ENCODE peak calls at places on chromosome 20, in ten cellular contexts. P is mammary epithelial cell, E is nephron progenitor cell, W is astrocyte of the spinal cord, L is A549, B is body of pancreas, U is HFFc6, J is GM10248, T is AG04449, A is lower lobe of right lung. S is an unnamed sample.

GRCh38 chr20:63693975-63694595 is 2.4 kb upstream of the TNFRSF6B start:
- DNase-seq in P (no peak), E (no peak), W (no peak), L (no peak), B (no peak), U (no peak), J (no peak), T (no peak), A (no peak), S (no peak)

GRCh38 chr20:25360631-25361286 is 29.9 kb downstream of the ABHD12 start:
- DNase-seq in P (no peak), E (no peak), W (peak), L (no peak), B (no peak), U (no peak), J (no peak), T (peak), A (no peak), S (no peak)

GRCh38 chr20:2228926-2229325 is 66.9 kb upstream of the TGM3 start:
- DNase-seq in P (no peak), E (no peak), W (no peak), L (no peak), B (no peak), U (no peak), J (no peak), T (no peak), A (no peak), S (no peak)

GRCh38 chr20:62028384-62028783 is 37.3 kb downstream of the TAF4 start:
- DNase-seq in P (no peak), E (no peak), W (no peak), L (no peak), B (no peak), U (no peak), J (no peak), T (no peak), A (no peak), S (no peak)

GRCh38 chr20:15138548-15139126 is 801.2 kb upstream of the FLRT3 start:
- DNase-seq in P (no peak), E (no peak), W (no peak), L (no peak), B (no peak), U (no peak), J (no peak), T (no peak), A (no peak), S (no peak)

GRCh38 chr20:10023911-10024310 is 10.9 kb upstream of the ANKEF1 start:
- DNase-seq in P (no peak), E (no peak), W (no peak), L (no peak), B (no peak), U (no peak), J (no peak), T (no peak), A (no peak), S (no peak)

GRCh38 chr20:8223096-8223870 is 91.2 kb downstream of the PLCB1 start:
- DNase-seq in P (no peak), E (no peak), W (peak), L (no peak), B (no peak), U (peak), J (no peak), T (peak), A (no peak), S (peak)

GRCh38 chr20:62161347-62161746 is 17.8 kb downstream of the SS18L1 start:
- DNase-seq in P (peak), E (no peak), W (peak), L (no peak), B (no peak), U (no peak), J (no peak), T (no peak), A (no peak), S (peak)

GRCh38 chr20:41854765-41855164 is 236.6 kb upstream of the CHD6 start:
- DNase-seq in P (peak), E (no peak), W (peak), L (no peak), B (no peak), U (peak), J (no peak), T (no peak), A (no peak), S (peak)

GRCh38 chr20:63658749-63659187 is 656 bp downstream of the RTEL1 start:
- DNase-seq in P (no peak), E (peak), W (no peak), L (no peak), B (no peak), U (peak), J (no peak), T (no peak), A (peak), S (no peak)

GRCh38 chr20:17748279-17748678 is 48.5 kb downstream of the BANF2 start:
- DNase-seq in P (no peak), E (no peak), W (no peak), L (no peak), B (no peak), U (no peak), J (no peak), T (no peak), A (no peak), S (no peak)

GRCh38 chr20:62728028-62728780 is 19.6 kb downstream of the NTSR1 start:
- DNase-seq in P (no peak), E (peak), W (no peak), L (no peak), B (no peak), U (no peak), J (no peak), T (no peak), A (peak), S (no peak)

GRCh38 chr20:5674176-5674660 is 76.0 kb upstream of the SHLD1 start:
- DNase-seq in P (peak), E (no peak), W (peak), L (no peak), B (no peak), U (no peak), J (peak), T (no peak), A (no peak), S (peak)

GRCh38 chr20:52226370-52226769 is 34.8 kb upstream of the ZFP64 start:
- DNase-seq in P (no peak), E (no peak), W (no peak), L (no peak), B (no peak), U (no peak), J (no peak), T (no peak), A (no peak), S (no peak)

GRCh38 chr20:63539092-63539430 is 1.9 kb upstream of the PTK6 start:
- DNase-seq in P (no peak), E (no peak), W (no peak), L (no peak), B (no peak), U (no peak), J (no peak), T (no peak), A (no peak), S (no peak)

GRCh38 chr20:57398231-57398821 is 7.1 kb downstream of the RBM38 start:
- DNase-seq in P (no peak), E (no peak), W (no peak), L (no peak), B (no peak), U (no peak), J (peak), T (no peak), A (peak), S (no peak)

GRCh38 chr20:46118481-46119020 is 437 bp downstream of the CD40 start:
- DNase-seq in P (no peak), E (peak), W (no peak), L (no peak), B (peak), U (no peak), J (peak), T (no peak), A (peak), S (no peak)

GRCh38 chr20:4821590-4821989 is 99.9 kb downstream of the PRND start:
- DNase-seq in P (no peak), E (no peak), W (no peak), L (no peak), B (no peak), U (no peak), J (no peak), T (no peak), A (no peak), S (no peak)

GRCh38 chr20:33290852-33291251 is 7.8 kb downstream of the BPIFB1 start:
- DNase-seq in P (no peak), E (no peak), W (no peak), L (no peak), B (no peak), U (no peak), J (no peak), T (no peak), A (no peak), S (no peak)

GRCh38 chr20:53873249-53873642 is 197.1 kb downstream of the BCAS1 start:
- DNase-seq in P (no peak), E (no peak), W (no peak), L (no peak), B (no peak), U (no peak), J (no peak), T (no peak), A (no peak), S (no peak)

GRCh38 chr20:63945031-63945658 is 11.1 kb downstream of the UCKL1 start:
- DNase-seq in P (no peak), E (no peak), W (no peak), L (no peak), B (peak), U (no peak), J (no peak), T (no peak), A (no peak), S (no peak)

GRCh38 chr20:15582146-15582776 is 991.0 kb downstream of the KIF16B start:
- DNase-seq in P (peak), E (no peak), W (peak), L (no peak), B (no peak), U (no peak), J (no peak), T (no peak), A (no peak), S (no peak)

GRCh38 chr20:51481311-51481997 is 61.1 kb downstream of the NFATC2 start:
- DNase-seq in P (no peak), E (no peak), W (no peak), L (no peak), B (no peak), U (no peak), J (peak), T (no peak), A (no peak), S (peak)

GRCh38 chr20:44800398-44801046 is 9.8 kb downstream of the RIMS4 start:
- DNase-seq in P (no peak), E (peak), W (no peak), L (no peak), B (no peak), U (no peak), J (no peak), T (no peak), A (no peak), S (no peak)

GRCh38 chr20:63744574-63745423 is 5.2 kb downstream of the SLC2A4RG start:
- DNase-seq in P (no peak), E (no peak), W (no peak), L (no peak), B (no peak), U (no peak), J (peak), T (no peak), A (no peak), S (no peak)

GRCh38 chr20:24935786-24936525 is 13.1 kb upstream of the CST7 start:
- DNase-seq in P (no peak), E (no peak), W (no peak), L (no peak), B (no peak), U (no peak), J (no peak), T (no peak), A (peak), S (no peak)

GRCh38 chr20:50915424-50915823 is 15.8 kb downstream of the ADNP start:
- DNase-seq in P (peak), E (no peak), W (no peak), L (no peak), B (no peak), U (peak), J (no peak), T (no peak), A (no peak), S (peak)

GRCh38 chr20:45735988-45736387 is 13.8 kb downstream of the SPINT4 start:
- DNase-seq in P (no peak), E (no peak), W (no peak), L (no peak), B (no peak), U (no peak), J (no peak), T (no peak), A (no peak), S (no peak)

GRCh38 chr20:12695937-12696336 is 312.8 kb upstream of the SPTLC3 start:
- DNase-seq in P (no peak), E (no peak), W (no peak), L (no peak), B (no peak), U (no peak), J (no peak), T (no peak), A (no peak), S (no peak)

GRCh38 chr20:8646026-8646425 is 422.9 kb upstream of the PLCB4 start:
- DNase-seq in P (peak), E (no peak), W (peak), L (no peak), B (no peak), U (peak), J (no peak), T (peak), A (no peak), S (peak)

GRCh38 chr20:23228912-23229311 is 121.7 kb upstream of the NXT1 start:
- DNase-seq in P (peak), E (no peak), W (peak), L (no peak), B (no peak), U (no peak), J (no peak), T (peak), A (no peak), S (no peak)

GRCh38 chr20:10469599-10469998 is 34.5 kb downstream of the SLX4IP start:
- DNase-seq in P (peak), E (peak), W (peak), L (peak), B (peak), U (peak), J (peak), T (peak), A (no peak), S (peak)

GRCh38 chr20:49346682-49347081 is 68.8 kb upstream of the ZNFX1 start:
- DNase-seq in P (no peak), E (no peak), W (no peak), L (no peak), B (no peak), U (no peak), J (no peak), T (no peak), A (no peak), S (no peak)

GRCh38 chr20:49348563-49348962 is 70.7 kb upstream of the ZNFX1 start:
- DNase-seq in P (no peak), E (no peak), W (no peak), L (no peak), B (no peak), U (no peak), J (no peak), T (no peak), A (no peak), S (no peak)

GRCh38 chr20:49349078-49349477 is 71.2 kb upstream of the ZNFX1 start:
- DNase-seq in P (no peak), E (no peak), W (no peak), L (no peak), B (no peak), U (no peak), J (no peak), T (no peak), A (no peak), S (no peak)

GRCh38 chr20:49345538-49345937 is 67.7 kb upstream of the ZNFX1 start:
- DNase-seq in P (peak), E (no peak), W (peak), L (no peak), B (peak), U (peak), J (no peak), T (no peak), A (no peak), S (no peak)

GRCh38 chr20:49347156-49347555 is 69.3 kb upstream of the ZNFX1 start:
- DNase-seq in P (no peak), E (no peak), W (no peak), L (no peak), B (no peak), U (no peak), J (no peak), T (no peak), A (no peak), S (no peak)
- TF ChIP-seq CTCF in P (no peak), E (no peak), W (no peak), L (no peak), B (no peak), U (no peak), J (no peak), T (no peak), A (no peak), S (no peak)

DNA sequence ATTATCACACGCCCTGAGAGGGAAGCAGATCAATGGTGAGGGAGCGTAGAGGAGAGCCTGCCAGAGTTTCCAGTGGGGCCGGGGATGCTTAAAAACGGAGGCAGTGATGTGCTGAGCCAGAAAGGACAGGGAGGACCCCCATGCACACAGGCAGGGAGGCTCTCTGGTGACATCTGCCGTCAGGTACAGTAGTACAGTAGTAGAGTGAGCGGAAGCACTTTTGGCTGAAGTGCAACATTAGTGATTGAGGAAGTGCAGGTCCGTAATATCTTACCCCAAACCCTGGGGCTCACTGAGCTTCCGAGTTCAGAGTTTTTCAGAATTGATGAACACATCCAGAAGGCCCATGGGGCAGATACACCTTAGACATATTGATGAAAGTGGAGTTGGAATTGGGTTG is 42.1 kb downstream of the GFRA4 start:
- DNase-seq in P (no peak), E (peak), W (no peak), L (no peak), B (no peak), U (no peak), J (no peak), T (no peak), A (no peak), S (no peak)
- TF ChIP-seq CTCF in P (no peak), E (peak), W (no peak), L (no peak), B (no peak), U (no peak), J (no peak), T (no peak), A (no peak), S (no peak)

DNA sequence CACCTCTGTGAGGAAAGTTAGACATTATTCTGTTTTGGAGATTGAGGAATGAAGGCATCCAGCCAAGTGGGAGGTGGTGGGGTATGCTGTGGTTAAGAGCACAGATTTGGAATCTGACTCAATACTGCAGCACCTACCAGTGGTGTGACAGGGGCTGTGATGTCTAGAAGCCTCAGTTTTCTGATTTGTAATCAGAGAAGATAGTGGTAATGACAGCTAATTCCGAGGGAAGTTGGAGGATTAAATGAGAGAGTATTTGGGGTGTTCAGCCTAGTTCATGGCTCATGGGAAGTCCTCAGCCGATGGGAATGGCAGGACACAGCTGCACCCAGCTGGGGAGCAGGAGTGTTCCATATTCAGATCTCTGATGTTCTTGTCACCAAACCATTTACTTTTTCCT is 9.2 kb downstream of the SLC9A8 start:
- DNase-seq in P (peak), E (no peak), W (peak), L (no peak), B (no peak), U (peak), J (no peak), T (no peak), A (no peak), S (no peak)
- TF ChIP-seq CTCF in P (no peak), E (no peak), W (peak), L (no peak), B (no peak), U (no peak), J (peak), T (peak), A (no peak), S (no peak)

DNA sequence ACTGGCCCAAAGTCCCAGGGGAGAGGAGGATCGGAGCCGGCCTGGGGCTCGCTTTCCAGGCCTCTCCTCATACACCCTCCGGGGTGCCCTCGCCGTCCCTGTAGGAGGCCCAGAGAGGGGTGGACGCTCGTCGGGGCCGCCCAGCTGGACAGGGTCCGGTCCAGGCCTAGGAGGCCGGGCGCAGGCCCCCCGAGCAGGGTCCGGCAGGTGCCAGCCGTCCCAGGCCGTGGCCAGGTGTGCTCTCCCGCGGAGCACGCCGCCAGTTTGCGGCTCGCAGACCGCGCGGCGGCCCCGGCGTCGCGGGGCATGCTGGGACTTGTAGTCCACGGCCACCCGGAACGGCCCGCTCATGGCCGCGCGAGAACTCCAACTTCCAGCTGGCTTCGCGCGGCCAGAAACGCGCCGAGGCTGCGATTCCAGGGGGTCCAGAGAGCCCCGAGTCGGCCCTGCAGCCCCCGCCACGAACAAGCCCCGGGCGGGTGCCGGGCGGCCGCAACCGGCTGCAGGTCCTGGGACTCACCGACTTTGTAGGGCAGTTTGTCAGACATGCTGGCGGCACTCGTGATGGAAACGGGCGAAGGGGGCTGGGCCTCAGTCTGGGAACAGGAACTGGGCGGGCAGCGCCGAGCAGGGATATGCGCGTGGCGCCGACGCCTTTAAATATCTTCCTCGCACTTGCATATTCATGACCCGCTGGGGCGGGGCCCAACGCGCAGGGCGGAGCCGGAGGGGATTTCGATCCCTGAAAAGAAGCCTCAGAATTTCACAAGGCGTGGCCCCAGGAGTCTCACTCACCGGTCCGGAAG is at the start of gene AHCY:
- DNase-seq in P (peak), E (peak), W (peak), L (peak), B (peak), U (peak), J (peak), T (peak), A (peak), S (peak)
- TF ChIP-seq CTCF in P (no peak), E (no peak), W (no peak), L (no peak), B (no peak), U (no peak), J (no peak), T (no peak), A (no peak), S (no peak)

DNA sequence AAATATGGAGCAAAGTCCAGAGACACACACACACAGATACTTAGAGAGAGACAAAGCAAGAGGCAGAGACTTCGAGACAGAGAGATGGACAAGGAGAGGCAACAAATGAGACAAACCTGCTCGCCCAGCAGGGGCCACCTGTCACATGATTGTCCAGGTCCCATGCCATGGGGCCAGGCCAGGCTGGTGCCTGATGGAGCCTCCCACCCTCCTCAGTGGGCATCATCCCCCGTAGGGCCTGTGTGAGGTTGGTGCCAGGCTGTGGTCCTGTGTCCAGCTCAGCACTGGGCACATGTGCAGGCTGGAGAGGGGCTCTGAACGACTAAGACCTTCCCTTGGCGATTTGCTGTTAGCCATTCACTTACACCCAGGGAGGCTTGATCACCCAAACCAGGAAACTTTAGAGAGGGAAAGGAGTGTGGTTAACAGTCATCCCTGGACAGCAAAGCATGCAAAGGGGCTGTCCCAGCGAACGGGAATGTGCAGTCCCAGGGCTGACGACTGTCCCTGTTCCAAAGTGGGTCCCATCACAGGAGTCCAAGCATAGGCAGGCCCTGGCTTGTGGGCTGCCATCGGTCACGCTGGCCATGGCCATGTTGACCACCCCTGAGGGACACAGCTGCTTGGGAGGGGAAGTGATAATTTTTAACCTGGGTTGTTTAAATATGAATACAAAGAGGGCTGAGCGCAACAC is 38.4 kb upstream of the PHACTR3 start:
- DNase-seq in P (no peak), E (no peak), W (no peak), L (no peak), B (no peak), U (no peak), J (no peak), T (no peak), A (no peak), S (no peak)
- TF ChIP-seq CTCF in P (no peak), E (no peak), W (no peak), L (no peak), B (no peak), U (no peak), J (no peak), T (no peak), A (no peak), S (no peak)

GRCh38 chr20:36830791-36831691 is 44.9 kb upstream of the TLDC2 start:
- DNase-seq in P (no peak), E (no peak), W (no peak), L (no peak), B (no peak), U (peak), J (no peak), T (no peak), A (peak), S (no peak)
- TF ChIP-seq CTCF in P (peak), E (no peak), W (peak), L (no peak), B (no peak), U (peak), J (no peak), T (peak), A (peak), S (peak)

GRCh38 chr20:38725959-38726848 is 1.9 kb downstream of the SLC32A1 start:
- DNase-seq in P (no peak), E (peak), W (no peak), L (peak), B (peak), U (no peak), J (peak), T (no peak), A (no peak), S (no peak)
- TF ChIP-seq CTCF in P (peak), E (peak), W (peak), L (peak), B (peak), U (peak), J (peak), T (peak), A (peak), S (peak)

S was measured in bronchial epithelial cell.